ENCODE peak calls at places on chromosomes 11 and 22, in nine cellular contexts. W, X, J, S, T, R, G, B and H are unnamed samples.

GRCh38 chr11:1890856-1891830 is 552 bp downstream of the PRR33 start:
- DNase-seq in W (no peak), X (no peak), J (no peak), S (no peak), T (no peak), R (no peak), G (no peak), B (peak; percentile 28), H (no peak)

GRCh38 chr22:46574993-46575914 is 37.8 kb upstream of the CELSR1 start:
- DNase-seq in W (no peak), X (no peak), J (no peak), S (no peak), T (no peak), R (no peak), G (no peak), B (no peak), H (no peak)

GRCh38 chr11:61541568-61541967 is 33.0 kb downstream of the LRRC10B start:
- DNase-seq in W (no peak), X (no peak), J (peak; percentile 84), S (no peak), T (no peak), R (no peak), G (no peak), B (peak; percentile 55), H (peak; percentile 25)

GRCh38 chr22:32120603-32121002 is 38.5 kb downstream of the C22orf42 start:
- DNase-seq in W (no peak), X (no peak), J (no peak), S (no peak), T (no peak), R (no peak), G (no peak), B (no peak), H (no peak)

GRCh38 chr11:59611570-59612565 is 3.7 kb downstream of the OSBP start:
- DNase-seq in W (no peak), X (no peak), J (peak; percentile 3), S (no peak), T (no peak), R (no peak), G (no peak), B (no peak), H (peak; percentile 84)

GRCh38 chr11:11782532-11783110 is 59.2 kb upstream of the USP47 start:
- DNase-seq in W (no peak), X (no peak), J (peak; percentile 78), S (no peak), T (no peak), R (no peak), G (no peak), B (no peak), H (peak; percentile 53)

GRCh38 chr22:28604961-28605360 is 74.7 kb downstream of the TTC28 start:
- DNase-seq in W (no peak), X (no peak), J (no peak), S (no peak), T (no peak), R (no peak), G (no peak), B (no peak), H (no peak)

GRCh38 chr11:19379465-19379864 is 138.7 kb upstream of the E2F8 start:
- DNase-seq in W (no peak), X (no peak), J (no peak), S (no peak), T (no peak), R (no peak), G (no peak), B (no peak), H (no peak)

GRCh38 chr11:72642815-72643511 is 31.3 kb downstream of the PDE2A start:
- DNase-seq in W (peak; percentile 41), X (peak; percentile 33), J (peak; percentile 59), S (peak; percentile 21), T (peak; percentile 38), R (peak; percentile 55), G (peak; percentile 61), B (peak; percentile 90), H (peak; percentile 54)

GRCh38 chr11:101470881-101471535 is 112.8 kb downstream of the TRPC6 start:
- DNase-seq in W (no peak), X (no peak), J (no peak), S (no peak), T (no peak), R (no peak), G (no peak), B (no peak), H (no peak)

GRCh38 chr11:77270921-77271320 is 30.6 kb downstream of the GDPD4 start:
- DNase-seq in W (no peak), X (no peak), J (no peak), S (no peak), T (no peak), R (no peak), G (no peak), B (no peak), H (no peak)

GRCh38 chr22:35400335-35400680 is 368 bp downstream of the MCM5 start:
- DNase-seq in W (no peak), X (no peak), J (no peak), S (no peak), T (no peak), R (peak; percentile 3), G (no peak), B (no peak), H (peak; percentile 14)

GRCh38 chr11:62398011-62398994 is 20.5 kb upstream of the SCGB1A1 start:
- DNase-seq in W (no peak), X (no peak), J (no peak), S (no peak), T (peak; percentile 39), R (no peak), G (no peak), B (no peak), H (no peak)

GRCh38 chr11:114168086-114168448 is 108.6 kb downstream of the ZBTB16 start:
- DNase-seq in W (no peak), X (no peak), J (no peak), S (no peak), T (no peak), R (no peak), G (no peak), B (no peak), H (no peak)

GRCh38 chr11:3164138-3164539 is 971 bp downstream of the OSBPL5 start:
- DNase-seq in W (no peak), X (no peak), J (no peak), S (no peak), T (no peak), R (no peak), G (no peak), B (no peak), H (no peak)

GRCh38 chr11:63945482-63946163 is 6.8 kb downstream of the NAA40 start:
- DNase-seq in W (peak; percentile 19), X (peak; percentile 37), J (peak; percentile 51), S (no peak), T (peak; percentile 58), R (peak; percentile 43), G (peak; percentile 63), B (peak; percentile 64), H (peak; percentile 69)

GRCh38 chr11:796565-797299 is 1.3 kb downstream of the SLC25A22 start:
- DNase-seq in W (no peak), X (no peak), J (no peak), S (no peak), T (no peak), R (no peak), G (no peak), B (no peak), H (no peak)

GRCh38 chr11:113874920-113875413 is 405 bp downstream of the USP28 start:
- DNase-seq in W (no peak), X (no peak), J (peak; percentile 70), S (no peak), T (no peak), R (no peak), G (no peak), B (no peak), H (peak; percentile 42)

GRCh38 chr11:61951484-61952135 is 1.5 kb downstream of the BEST1 start:
- DNase-seq in W (no peak), X (no peak), J (no peak), S (no peak), T (no peak), R (no peak), G (no peak), B (no peak), H (no peak)

GRCh38 chr11:64036081-64037026 is 623 bp downstream of the FLRT1 start:
- DNase-seq in W (no peak), X (no peak), J (peak; percentile 84), S (no peak), T (no peak), R (no peak), G (peak; percentile 30), B (no peak), H (peak; percentile 39)

GRCh38 chr11:7648264-7648663 is 25.0 kb downstream of the CYB5R2 start:
- DNase-seq in W (no peak), X (no peak), J (no peak), S (no peak), T (no peak), R (no peak), G (no peak), B (no peak), H (no peak)

GRCh38 chr11:113881856-113882255 is 6.5 kb upstream of the USP28 start:
- DNase-seq in W (no peak), X (no peak), J (no peak), S (no peak), T (no peak), R (no peak), G (no peak), B (no peak), H (no peak)

GRCh38 chr11:2459016-2459725 is 14.4 kb downstream of the KCNQ1 start:
- DNase-seq in W (no peak), X (no peak), J (no peak), S (no peak), T (no peak), R (no peak), G (no peak), B (no peak), H (no peak)

GRCh38 chr11:70872950-70873735 is 379.2 kb downstream of the SHANK2 start:
- DNase-seq in W (no peak), X (no peak), J (peak; percentile 12), S (no peak), T (no peak), R (no peak), G (no peak), B (no peak), H (no peak)